ENCODE peak calls at places on chromosomes 12 and 14, in nine cellular contexts. R, X, M, N, G, Z, A, J and Y are unnamed samples.
A peak's percentile ranks its signal among the peaks of the same experiment; 100 is the strongest.

GRCh38 chr12:12723147-12723680 is 6.0 kb downstream of the CDKN1B start:
- DNase-seq in X (no peak), G (no peak), N (no peak), R (no peak), Z (peak; percentile 25), J (no peak), M (no peak), A (no peak), Y (no peak)

GRCh38 chr14:68407838-68408237 is 385.0 kb downstream of the ZFP36L1 start:
- DNase-seq in Z (no peak), A (no peak), X (no peak), R (no peak), G (no peak), M (no peak), N (no peak), J (no peak), Y (no peak)

GRCh38 chr14:100140452-100141132 is 18.9 kb downstream of the DEGS2 start:
- DNase-seq in A (no peak), N (no peak), J (no peak), M (no peak), R (no peak), Z (peak; percentile 38), G (no peak), X (no peak), Y (no peak)

GRCh38 chr12:108306014-108306501 is 33.1 kb downstream of the CMKLR1 start:
- DNase-seq in J (peak; percentile 34), X (peak; percentile 81), N (no peak), M (no peak), G (no peak), R (peak; percentile 58), Z (peak; percentile 72), A (no peak), Y (no peak)

GRCh38 chr12:100184549-100184948 is 16.1 kb upstream of the ACTR6 start:
- DNase-seq in X (no peak), Z (peak; percentile 23), R (no peak), G (no peak), M (no peak), A (no peak), N (no peak), J (no peak), Y (no peak)

GRCh38 chr14:96357216-96357615 is 5.9 kb downstream of the ATG2B start:
- DNase-seq in Z (no peak), N (no peak), J (no peak), G (no peak), X (no peak), R (no peak), A (no peak), M (no peak), Y (no peak)

GRCh38 chr12:23949212-23950010 is at the start of gene SOX5:
- DNase-seq in A (no peak), J (no peak), X (peak; percentile 55), R (no peak), M (peak; percentile 34), G (peak; percentile 60), N (peak; percentile 60), Z (peak; percentile 59), Y (no peak)

GRCh38 chr14:69525896-69526295 is 41.4 kb downstream of the PLEKHD1 start:
- DNase-seq in J (no peak), R (no peak), A (no peak), X (no peak), M (no peak), N (no peak), G (no peak), Z (no peak), Y (no peak)

GRCh38 chr14:103074699-103075341 is 9.2 kb upstream of the LBHD2 start:
- DNase-seq in X (peak; percentile 96), R (peak; percentile 59), J (peak; percentile 62), G (no peak), N (peak; percentile 85), A (peak; percentile 35), Z (no peak), M (peak; percentile 82), Y (peak; percentile 47)

GRCh38 chr12:95805864-95806669 is 15.5 kb upstream of the NTN4 start:
- DNase-seq in Z (peak; percentile 90), G (no peak), R (no peak), A (no peak), J (peak; percentile 80), X (no peak), N (peak; percentile 72), M (no peak), Y (no peak)

GRCh38 chr14:51216602-51217001 is 23.4 kb upstream of the TMX1 start:
- DNase-seq in J (no peak), Z (peak; percentile 16), A (no peak), G (no peak), N (no peak), R (no peak), X (no peak), M (no peak), Y (no peak)

GRCh38 chr12:19972325-19973288 is 395.7 kb upstream of the PDE3A start:
- DNase-seq in J (no peak), R (no peak), N (no peak), X (no peak), M (no peak), A (no peak), G (no peak), Z (no peak), Y (no peak)

GRCh38 chr12:75525263-75525662 is 13.9 kb upstream of the KRR1 start:
- DNase-seq in M (no peak), R (no peak), Z (peak; percentile 49), A (no peak), X (no peak), J (no peak), G (no peak), N (no peak), Y (no peak)

GRCh38 chr12:71888521-71888920 is 49.0 kb downstream of the TBC1D15 start:
- DNase-seq in M (no peak), R (no peak), G (no peak), N (no peak), X (no peak), J (no peak), A (no peak), Z (peak; percentile 23), Y (no peak)

GRCh38 chr14:96717116-96717515 is 80.1 kb upstream of the VRK1 start:
- DNase-seq in A (no peak), G (no peak), J (no peak), R (no peak), N (no peak), X (no peak), Z (no peak), M (no peak), Y (no peak)

GRCh38 chr12:24360057-24360456 is 410.6 kb upstream of the SOX5 start:
- DNase-seq in R (no peak), X (no peak), M (no peak), A (no peak), N (no peak), Z (peak; percentile 48), J (no peak), G (no peak), Y (no peak)

GRCh38 chr12:42810006-42810405 is 220.5 kb upstream of the PRICKLE1 start:
- DNase-seq in G (no peak), N (no peak), R (no peak), Z (peak; percentile 28), A (no peak), M (no peak), J (no peak), X (no peak), Y (no peak)

GRCh38 chr12:42812086-42812485 is 222.5 kb upstream of the PRICKLE1 start:
- DNase-seq in Z (no peak), M (no peak), J (no peak), A (no peak), G (no peak), N (no peak), X (no peak), R (no peak), Y (no peak)

GRCh38 chr12:42807251-42807650 is 217.7 kb upstream of the PRICKLE1 start:
- DNase-seq in J (no peak), G (no peak), M (no peak), Z (no peak), N (no peak), A (no peak), X (no peak), R (no peak), Y (no peak)

GRCh38 chr12:42807766-42808165 is 218.2 kb upstream of the PRICKLE1 start:
- DNase-seq in J (no peak), X (no peak), R (no peak), N (no peak), A (no peak), G (no peak), Z (peak; percentile 78), M (no peak), Y (no peak)

GRCh38 chr12:42809226-42809625 is 219.7 kb upstream of the PRICKLE1 start:
- DNase-seq in J (no peak), A (no peak), Z (peak; percentile 65), X (no peak), M (no peak), N (no peak), G (no peak), R (no peak), Y (no peak)
- TF ChIP-seq CTCF in J (no peak), A (no peak), Z (no peak), X (no peak), M (no peak), N (no peak), G (no peak), R (no peak), Y (no peak)

GRCh38 chr12:6871052-6871957 is 1.8 kb downstream of the SPSB2 start:
- DNase-seq in A (no peak), J (no peak), N (no peak), M (no peak), G (peak; percentile 76), Z (no peak), X (peak; percentile 79), R (no peak), Y (no peak)
- TF ChIP-seq CTCF in A (no peak), J (no peak), N (no peak), M (no peak), G (no peak), Z (no peak), X (no peak), R (no peak), Y (no peak)

GRCh38 chr12:14714437-14714836 is 18.0 kb upstream of the GUCY2C start:
- DNase-seq in A (no peak), Z (no peak), G (no peak), X (no peak), M (no peak), N (no peak), J (no peak), R (no peak), Y (no peak)

DNA sequence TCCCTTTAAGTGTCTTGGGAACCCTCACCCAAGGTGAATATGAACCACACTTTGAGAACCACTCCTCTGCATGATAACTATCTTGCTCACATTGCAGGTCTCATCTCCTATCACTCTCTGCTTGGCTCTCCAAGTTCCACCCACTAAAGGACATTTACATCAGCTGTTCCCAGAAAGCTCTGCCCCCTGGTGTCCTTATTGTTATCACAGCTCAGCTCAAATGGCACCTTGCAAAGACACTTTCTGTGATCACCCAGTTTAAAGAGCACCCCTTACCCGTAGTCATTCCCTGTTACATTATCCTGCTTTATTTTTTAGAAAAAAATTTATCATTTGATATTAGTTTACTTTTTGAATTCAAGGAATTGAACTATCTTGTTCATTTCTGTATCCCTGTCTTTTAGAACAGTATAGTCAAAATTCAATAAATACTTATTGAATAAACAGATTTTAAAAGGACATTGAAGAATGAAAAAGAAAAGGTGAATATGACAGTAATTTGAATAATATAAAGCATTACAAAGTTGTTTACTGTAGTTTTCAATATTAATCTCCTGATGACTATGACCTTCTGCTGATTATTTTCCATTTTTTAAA is 20.5 kb upstream of the GUCY2C start:
- DNase-seq in X (no peak), A (peak; percentile 59), N (no peak), M (no peak), J (peak; percentile 19), R (no peak), G (peak; percentile 59), Z (peak; percentile 74), Y (no peak)
- TF ChIP-seq CTCF in X (peak; percentile 38), A (peak; percentile 49), N (peak; percentile 10), M (peak; percentile 65), J (no peak), R (peak; percentile 13), G (peak; percentile 64), Z (peak; percentile 77), Y (no peak)

GRCh38 chr12:79161249-79161934 is 296.8 kb downstream of the SYT1 start:
- DNase-seq in X (no peak), J (no peak), N (no peak), M (no peak), R (no peak), Z (no peak), G (no peak), A (no peak), Y (no peak)
- TF ChIP-seq CTCF in X (no peak), J (no peak), N (no peak), M (no peak), R (no peak), Z (no peak), G (no peak), A (no peak), Y (no peak)